ENCODE peak calls at places on chromosomes 12 and 14, in eight cellular contexts. Y, X, M, W, H, Q, P and L are unnamed samples.

GRCh38 chr12:120977531-120978295 is 630 bp upstream of the HNF1A start:
- DNase-seq in H (no peak), Y (no peak), M (no peak), Q (no peak), X (no peak), P (no peak), W (no peak), L (no peak)

GRCh38 chr12:12919666-12920435 is 28.5 kb downstream of the GPRC5A start:
- DNase-seq in M (no peak), W (no peak), P (no peak), H (no peak), Q (no peak), Y (no peak), X (no peak), L (no peak)

GRCh38 chr12:67275380-67275913 is 6.3 kb downstream of the CAND1 start:
- DNase-seq in Q (no peak), M (no peak), H (peak), P (no peak), X (no peak), Y (no peak), W (no peak), L (no peak)

GRCh38 chr12:122021822-122022392 is at the start of gene BCL7A:
- DNase-seq in Y (peak), H (peak), W (no peak), M (peak), P (peak), X (peak), Q (peak), L (peak)

GRCh38 chr12:4448943-4449861 is 3.6 kb upstream of the FGF6 start:
- DNase-seq in M (no peak), W (no peak), Y (no peak), H (no peak), Q (no peak), X (peak), P (no peak), L (peak)

GRCh38 chr12:104694711-104695110 is 238.0 kb downstream of the CHST11 start:
- DNase-seq in W (no peak), X (no peak), Y (no peak), P (no peak), Q (no peak), H (no peak), M (peak), L (no peak)

GRCh38 chr14:52094871-52095270 is 26.0 kb upstream of the NID2 start:
- DNase-seq in H (no peak), X (no peak), Q (no peak), M (no peak), W (no peak), P (no peak), Y (no peak), L (no peak)

GRCh38 chr14:37834275-37834674 is 238.8 kb downstream of the TTC6 start:
- DNase-seq in H (no peak), Y (no peak), Q (no peak), W (no peak), X (no peak), M (no peak), P (no peak), L (no peak)

GRCh38 chr14:99873653-99874052 is 80.4 kb downstream of the EML1 start:
- DNase-seq in P (no peak), W (no peak), Y (no peak), M (no peak), Q (no peak), X (no peak), H (no peak), L (no peak)

GRCh38 chr12:27332407-27333310 is at the start of gene BMAL2:
- DNase-seq in Q (peak), Y (peak), P (peak), M (peak), X (no peak), W (no peak), H (peak), L (peak)

GRCh38 chr12:60123443-60124000 is 527.7 kb downstream of the SLC16A7 start:
- DNase-seq in W (no peak), P (no peak), X (no peak), H (no peak), Y (no peak), M (no peak), Q (no peak), L (peak)

GRCh38 chr14:47208434-47208833 is 467.0 kb downstream of the MDGA2 start:
- DNase-seq in X (no peak), P (no peak), M (no peak), Y (no peak), Q (no peak), H (no peak), W (no peak), L (no peak)

GRCh38 chr12:72236071-72236705 is 36.0 kb upstream of the TRHDE start:
- DNase-seq in Y (peak), H (peak), X (no peak), Q (no peak), M (no peak), P (no peak), W (no peak), L (peak)

GRCh38 chr14:86946446-86946845 is 1046.5 kb downstream of the GALC start:
- DNase-seq in W (no peak), Q (no peak), Y (no peak), M (peak), X (no peak), P (no peak), H (no peak), L (no peak)

GRCh38 chr14:36662543-36663403 is 1.1 kb downstream of the PAX9 start:
- DNase-seq in M (no peak), Y (no peak), H (peak), P (no peak), X (no peak), Q (no peak), W (no peak), L (peak)

GRCh38 chr14:35399083-35399807 is 5.3 kb downstream of the NFKBIA start:
- DNase-seq in P (no peak), X (no peak), H (peak), Q (no peak), W (no peak), M (no peak), Y (no peak), L (no peak)

GRCh38 chr12:118164798-118165486 is 29.0 kb downstream of the PEBP1 start:
- DNase-seq in Q (no peak), X (peak), P (no peak), H (peak), Y (peak), W (no peak), M (peak), L (peak)

GRCh38 chr12:104643093-104643646 is 186.4 kb downstream of the CHST11 start:
- DNase-seq in X (no peak), P (no peak), W (no peak), Y (no peak), H (no peak), M (no peak), Q (no peak), L (no peak)

GRCh38 chr12:49916129-49916919 is 12.6 kb upstream of the FAIM2 start:
- DNase-seq in H (no peak), P (peak), Q (no peak), X (no peak), W (no peak), M (no peak), Y (no peak), L (no peak)

GRCh38 chr12:22299294-22299912 is 35.1 kb downstream of the ST8SIA1 start:
- DNase-seq in H (no peak), Y (peak), X (no peak), W (no peak), P (no peak), Q (no peak), M (no peak), L (no peak)

GRCh38 chr14:91228112-91229004 is 16.1 kb downstream of the GPR68 start:
- DNase-seq in P (no peak), Q (no peak), H (peak), W (no peak), M (no peak), X (no peak), Y (peak), L (peak)

GRCh38 chr12:12901158-12901791 is 9.9 kb downstream of the GPRC5A start:
- DNase-seq in X (no peak), W (no peak), H (peak), Y (peak), P (no peak), Q (no peak), M (no peak), L (peak)

GRCh38 chr12:57459750-57460400 is at the start of gene GLI1:
- DNase-seq in W (no peak), Q (no peak), M (peak), X (no peak), Y (no peak), H (no peak), P (peak), L (no peak)

GRCh38 chr14:89899917-89900680 is 54.4 kb downstream of the EFCAB11 start:
- DNase-seq in W (no peak), P (no peak), H (no peak), Q (no peak), Y (peak), X (no peak), M (peak), L (peak)

GRCh38 chr12:115357681-115358080 is 673.7 kb upstream of the TBX3 start:
- DNase-seq in M (no peak), H (no peak), X (no peak), P (no peak), W (no peak), Y (no peak), Q (no peak), L (no peak)

GRCh38 chr12:88141774-88142609 is at the start of the genes CEP290 and TMTC3:
- DNase-seq in P (peak), M (peak), X (peak), H (peak), W (peak), Y (peak), Q (peak), L (peak)

DNA sequence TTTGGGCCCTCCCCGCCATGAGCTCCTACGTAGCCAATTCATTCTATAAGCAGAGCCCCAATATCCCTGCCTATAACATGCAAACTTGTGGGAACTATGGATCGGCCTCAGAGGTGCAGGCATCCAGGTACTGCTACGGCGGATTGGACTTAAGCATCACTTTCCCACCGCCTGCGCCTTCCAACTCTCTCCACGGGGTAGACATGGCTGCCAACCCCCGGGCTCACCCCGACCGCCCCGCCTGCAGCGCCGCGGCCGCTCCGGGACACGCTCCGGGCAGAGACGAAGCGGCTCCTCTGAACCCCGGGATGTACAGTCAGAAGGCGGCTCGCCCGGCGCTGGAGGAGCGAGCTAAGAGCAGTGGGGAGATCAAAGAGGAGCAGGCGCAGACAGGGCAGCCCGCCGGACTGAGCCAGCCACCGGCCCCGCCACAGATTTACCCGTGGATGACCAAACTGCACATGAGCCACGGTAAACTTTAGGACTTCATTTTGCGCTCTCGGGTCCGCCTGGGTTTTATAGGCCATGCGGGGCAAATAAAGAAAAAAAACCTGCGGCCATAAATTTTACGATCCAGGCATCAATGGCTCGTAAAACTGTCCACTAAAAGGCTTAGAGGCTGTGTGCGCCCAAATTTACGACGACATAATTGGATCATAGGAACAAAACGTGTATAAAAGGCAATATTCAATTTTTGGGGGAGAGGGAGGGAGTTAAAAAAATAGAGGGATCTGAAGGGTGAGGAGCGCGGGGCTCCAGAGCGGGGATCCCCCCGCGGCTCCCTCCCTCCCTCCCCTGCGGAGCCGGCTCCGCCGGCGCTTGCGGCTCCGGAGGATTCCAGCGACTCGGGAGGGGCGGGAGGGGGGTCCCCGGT is 493 bp downstream of the HOXC5 start:
- DNase-seq in M (no peak), Y (peak), W (no peak), H (no peak), P (no peak), Q (no peak), X (no peak), L (no peak)
- H3K4me3 ChIP-seq in M (peak), Y (peak), W (peak), H (no peak), P (no peak), Q (peak), X (no peak), L (no peak)

GRCh38 chr12:76531056-76531455 is 28.5 kb downstream of the OSBPL8 start:
- DNase-seq in Q (no peak), P (no peak), W (no peak), H (no peak), Y (no peak), X (no peak), M (no peak), L (no peak)

GRCh38 chr12:76532520-76532919 is 27.1 kb downstream of the OSBPL8 start:
- DNase-seq in H (no peak), M (no peak), Q (no peak), P (no peak), X (no peak), W (no peak), Y (no peak), L (no peak)

GRCh38 chr12:76533331-76533730 is 26.2 kb downstream of the OSBPL8 start:
- DNase-seq in M (peak), Y (no peak), P (no peak), H (no peak), Q (no peak), X (no peak), W (no peak), L (peak)

GRCh38 chr12:76530531-76530930 is 29.0 kb downstream of the OSBPL8 start:
- DNase-seq in Q (no peak), P (no peak), X (no peak), M (no peak), Y (no peak), H (no peak), W (no peak), L (no peak)

DNA sequence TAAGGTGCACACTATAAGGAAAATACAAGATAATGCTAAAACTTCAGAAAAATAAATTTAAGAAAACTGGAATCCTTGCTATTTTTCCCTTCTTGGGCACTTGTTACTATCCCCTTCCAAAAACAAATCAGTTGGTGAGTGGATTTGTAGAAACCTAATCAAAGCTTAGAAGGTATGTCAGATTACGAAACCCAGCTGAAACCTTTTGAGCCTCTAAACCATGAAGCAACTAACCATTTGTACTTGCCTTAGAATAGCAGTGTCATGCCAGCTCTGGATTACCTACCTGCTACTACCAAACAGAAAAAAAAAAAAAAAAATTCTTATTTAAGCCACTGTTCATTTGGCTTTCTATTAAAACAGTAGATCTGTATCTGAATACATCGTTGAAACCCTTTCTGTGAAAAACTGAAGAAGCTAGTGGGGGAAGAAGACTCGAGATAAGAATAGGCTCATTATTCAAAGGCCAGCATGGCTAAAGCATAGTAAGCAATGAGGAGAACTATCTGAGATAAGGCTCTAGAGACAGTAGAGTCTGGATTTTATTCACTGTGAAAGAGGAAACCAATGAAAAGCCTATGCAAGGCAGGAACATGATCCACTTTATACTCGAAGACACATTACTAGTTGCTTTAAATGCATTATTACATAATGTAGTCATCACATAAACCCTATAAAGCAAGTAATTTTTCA is 30.2 kb downstream of the OSBPL8 start:
- DNase-seq in W (no peak), Y (no peak), H (peak), P (no peak), X (no peak), Q (no peak), M (no peak), L (no peak)
- TF ChIP-seq CTCF in W (no peak), Y (no peak), H (no peak), P (no peak), X (no peak), Q (no peak), M (no peak), L (no peak)

GRCh38 chr14:61570188-61570960 is 124.9 kb upstream of the HIF1A start:
- DNase-seq in W (no peak), X (no peak), H (no peak), Q (no peak), M (no peak), P (no peak), Y (no peak), L (peak)
- H3K4me3 ChIP-seq in W (no peak), X (no peak), H (no peak), Q (no peak), M (no peak), P (no peak), Y (no peak), L (no peak)

GRCh38 chr12:65300679-65301349 is 22.3 kb downstream of the MSRB3 start:
- DNase-seq in H (peak), W (no peak), M (peak), X (no peak), Y (no peak), Q (no peak), P (no peak), L (peak)
- TF ChIP-seq CTCF in H (peak), W (no peak), M (peak), X (no peak), Y (peak), Q (peak), P (peak), L (peak)

GRCh38 chr12:132078190-132078589 is 65.9 kb downstream of the DDX51 start:
- DNase-seq in M (no peak), Q (no peak), P (no peak), Y (peak), X (no peak), H (no peak), W (no peak), L (peak)
- H3K4me3 ChIP-seq in M (no peak), Q (no peak), P (no peak), Y (no peak), X (no peak), H (no peak), W (no peak), L (no peak)